ENCODE peak calls at places on chromosomes 16 and 17, in six cellular contexts. T is breast epithelium, Y is GM12891, P is HCT116, S is vagina, X is prostate gland. G is an unnamed sample.

GRCh38 chr16:11034005-11034404 is 89.6 kb downstream of the CLEC16A start:
- DNase-seq in T (peak), Y (no peak), P (no peak), S (no peak), X (no peak), G (no peak)

GRCh38 chr16:9630985-9631384 is 539.5 kb downstream of the HAPSTR1 start:
- DNase-seq in T (no peak), Y (no peak), P (no peak), S (no peak), X (no peak), G (no peak)

GRCh38 chr17:1561420-1562177 is 993 bp downstream of the PITPNA start:
- DNase-seq in T (no peak), Y (peak), P (no peak), S (no peak), X (no peak), G (peak)

GRCh38 chr16:66342294-66342900 is 24.1 kb upstream of the CDH5 start:
- DNase-seq in T (no peak), Y (no peak), P (no peak), S (no peak), X (no peak), G (no peak)

GRCh38 chr16:8859913-8860881 is 8.6 kb downstream of the CARHSP1 start:
- DNase-seq in T (peak), Y (no peak), P (no peak), S (no peak), X (no peak), G (no peak)

GRCh38 chr16:50160495-50161164 is 7.5 kb downstream of the TENT4B start:
- DNase-seq in T (no peak), Y (no peak), P (no peak), S (no peak), X (no peak), G (no peak)

GRCh38 chr17:81222906-81223757 is at the start of gene CEP131:
- DNase-seq in T (peak), Y (peak), P (peak), S (no peak), X (peak), G (peak)

GRCh38 chr17:58513391-58513912 is 986 bp downstream of the MTMR4 start:
- DNase-seq in T (no peak), Y (no peak), P (no peak), S (no peak), X (no peak), G (no peak)

GRCh38 chr16:67883872-67884261 is 818 bp upstream of the NRN1L start:
- DNase-seq in T (peak), Y (peak), P (peak), S (no peak), X (peak), G (peak)

GRCh38 chr17:2792541-2793169 is 3.6 kb upstream of the RAP1GAP2 start:
- DNase-seq in T (no peak), Y (no peak), P (no peak), S (no peak), X (no peak), G (no peak)

GRCh38 chr16:68275611-68276191 is 11.4 kb downstream of the SLC7A6 start:
- DNase-seq in T (no peak), Y (no peak), P (no peak), S (no peak), X (peak), G (peak)

GRCh38 chr16:70746040-70746707 is 54.8 kb downstream of the VAC14 start:
- DNase-seq in T (peak), Y (no peak), P (peak), S (no peak), X (peak), G (no peak)

GRCh38 chr16:15636392-15636873 is 6.5 kb downstream of the MARF1 start:
- DNase-seq in T (no peak), Y (no peak), P (no peak), S (no peak), X (no peak), G (no peak)

GRCh38 chr16:18800674-18801196 is 614 bp downstream of the ARL6IP1 start:
- DNase-seq in T (no peak), Y (peak), P (no peak), S (no peak), X (no peak), G (no peak)

GRCh38 chr17:17235212-17236174 is 1.5 kb downstream of the FLCN start:
- DNase-seq in T (no peak), Y (no peak), P (no peak), S (no peak), X (no peak), G (no peak)

GRCh38 chr16:71762186-71762585 is 37.7 kb upstream of the PHLPP2 start:
- DNase-seq in T (no peak), Y (no peak), P (no peak), S (no peak), X (no peak), G (no peak)

GRCh38 chr17:17313350-17313991 is 10.3 kb downstream of the NT5M start:
- DNase-seq in T (peak), Y (peak), P (peak), S (no peak), X (peak), G (peak)

GRCh38 chr17:32341857-32342602 is at the start of gene C17orf75:
- DNase-seq in T (peak), Y (peak), P (peak), S (no peak), X (peak), G (peak)

GRCh38 chr17:82003411-82004381 is 19.0 kb downstream of the CENPX start:
- DNase-seq in T (peak), Y (no peak), P (peak), S (no peak), X (no peak), G (no peak)

DNA sequence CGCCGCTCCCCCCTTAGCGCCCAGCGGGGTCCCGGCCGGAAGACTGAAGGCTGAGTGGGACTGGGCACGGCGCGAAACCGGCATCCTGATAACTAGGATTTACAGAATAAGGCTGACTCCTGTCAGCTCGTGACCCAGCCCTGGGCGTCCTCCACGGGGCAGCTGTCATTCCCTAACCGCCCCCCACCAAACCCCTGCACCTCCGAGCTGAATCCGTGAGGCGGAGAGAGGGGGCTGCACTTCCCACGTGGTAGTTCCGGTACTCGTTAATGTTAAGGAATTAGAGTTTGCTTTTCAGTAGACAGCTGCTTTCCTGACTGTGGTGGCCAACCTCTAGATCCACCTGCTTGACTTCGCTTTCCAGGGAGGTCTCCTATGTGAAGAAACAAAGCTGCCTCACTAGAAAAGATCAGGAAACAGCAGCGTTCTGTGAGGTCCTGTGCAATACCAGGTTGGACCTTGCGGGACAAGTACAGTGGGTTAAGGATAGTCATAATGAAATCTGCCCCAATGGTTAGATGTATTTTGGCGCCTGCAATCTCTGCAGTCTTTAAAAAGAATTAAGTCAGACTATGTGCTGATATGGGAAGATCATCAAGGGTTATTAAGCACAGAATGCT is 1.0 kb upstream of the WBP2 start:
- DNase-seq in T (no peak), Y (no peak), P (no peak), S (no peak), X (no peak), G (no peak)
- TF ChIP-seq POLR2AphosphoS5 in T (no peak), Y (no peak), P (no peak), S (no peak), X (no peak), G (no peak)

GRCh38 chr17:48001187-48001586 is 30.3 kb downstream of the CDK5RAP3 start:
- DNase-seq in T (no peak), Y (no peak), P (no peak), S (no peak), X (no peak), G (no peak)

GRCh38 chr17:48002208-48002919 is 31.5 kb downstream of the CDK5RAP3 start:
- DNase-seq in T (no peak), Y (no peak), P (no peak), S (no peak), X (no peak), G (no peak)

GRCh38 chr17:47998044-47998443 is 27.1 kb downstream of the CDK5RAP3 start:
- DNase-seq in T (no peak), Y (no peak), P (no peak), S (no peak), X (no peak), G (no peak)

GRCh38 chr17:47997595-47997994 is 26.7 kb downstream of the CDK5RAP3 start:
- DNase-seq in T (no peak), Y (no peak), P (no peak), S (no peak), X (no peak), G (no peak)

GRCh38 chr17:47999612-48000011 is 28.7 kb downstream of the CDK5RAP3 start:
- DNase-seq in T (no peak), Y (no peak), P (no peak), S (no peak), X (no peak), G (no peak)
- TF ChIP-seq POLR2AphosphoS5 in T (no peak), Y (no peak), P (no peak), S (no peak), X (no peak), G (no peak)

DNA sequence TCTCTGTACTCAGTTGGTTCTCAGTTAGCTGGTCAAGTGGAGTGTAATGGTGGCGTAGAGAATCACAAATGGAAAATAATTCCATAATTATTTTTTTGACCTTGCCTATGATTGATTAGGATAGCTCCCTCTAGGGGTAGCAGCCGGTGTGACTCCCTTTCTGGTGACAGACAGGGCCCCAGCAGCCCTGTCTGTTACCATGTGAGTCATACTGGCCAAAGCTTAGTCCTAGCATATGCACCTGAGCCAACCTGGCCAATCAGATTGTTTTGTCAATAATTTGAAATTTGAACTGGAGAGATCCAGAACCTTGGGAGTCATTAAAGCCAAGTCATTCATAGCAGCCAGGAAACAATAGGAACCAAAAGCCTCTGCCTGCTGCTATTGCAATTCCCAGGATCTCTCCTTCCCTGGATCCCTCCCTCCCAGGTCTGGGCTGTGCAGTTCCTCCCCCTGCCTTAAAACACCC is 5.6 kb downstream of the PNPO start:
- DNase-seq in T (peak), Y (peak), P (peak), S (no peak), X (peak), G (peak)
- TF ChIP-seq POLR2AphosphoS5 in T (no peak), Y (no peak), P (peak), S (no peak), X (peak), G (no peak)

GRCh38 chr16:31128711-31129567 is 6.6 kb downstream of the PRSS8 start:
- DNase-seq in T (no peak), Y (no peak), P (no peak), S (no peak), X (no peak), G (no peak)
- TF ChIP-seq POLR2AphosphoS5 in T (no peak), Y (no peak), P (no peak), S (no peak), X (peak), G (no peak)

GRCh38 chr16:19882641-19883040 is 2.0 kb downstream of the GPRC5B start:
- DNase-seq in T (no peak), Y (no peak), P (no peak), S (no peak), X (no peak), G (no peak)

GRCh38 chr16:19882186-19882585 is 2.5 kb downstream of the GPRC5B start:
- DNase-seq in T (no peak), Y (no peak), P (no peak), S (no peak), X (no peak), G (no peak)

GRCh38 chr16:19884021-19884485 is 595 bp downstream of the GPRC5B start:
- DNase-seq in T (peak), Y (no peak), P (no peak), S (no peak), X (no peak), G (no peak)

GRCh38 chr16:19884611-19885455 is at the start of gene GPRC5B:
- DNase-seq in T (peak), Y (peak), P (no peak), S (no peak), X (peak), G (peak)

DNA sequence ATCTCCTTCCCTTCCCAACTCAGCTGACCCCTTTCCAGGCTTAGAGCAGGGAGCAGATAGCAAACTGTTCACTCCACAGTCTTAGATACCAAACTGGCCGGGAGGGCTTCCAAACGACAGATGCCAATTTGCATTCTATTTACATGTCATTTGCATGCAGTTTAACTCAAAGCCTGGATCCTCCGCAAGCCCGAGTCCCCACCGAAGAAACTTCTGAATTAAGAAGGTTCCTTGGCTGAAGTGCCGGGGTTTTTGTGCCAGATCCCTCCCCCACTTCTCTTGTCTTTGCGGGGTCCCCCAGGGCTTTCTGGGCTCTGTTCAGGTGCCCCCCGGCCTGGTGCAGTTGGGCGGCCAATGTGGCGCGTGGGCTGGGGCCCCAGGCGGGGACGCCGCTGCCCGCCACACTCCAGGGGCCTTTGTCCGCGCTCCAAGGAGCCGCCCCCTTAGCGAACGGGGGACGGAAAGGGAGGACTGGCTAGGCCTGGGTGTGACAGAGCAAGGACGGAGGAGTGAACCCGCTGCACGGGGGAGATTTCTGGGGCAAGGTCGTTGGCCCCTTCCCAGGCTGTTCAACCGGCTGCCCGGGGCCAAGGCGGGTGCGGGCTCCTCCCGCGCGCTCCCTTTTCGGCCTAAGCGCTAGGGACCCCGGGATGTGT is 1.2 kb downstream of the GPRC5B start:
- DNase-seq in T (no peak), Y (no peak), P (no peak), S (no peak), X (no peak), G (no peak)
- TF ChIP-seq POLR2AphosphoS5 in T (no peak), Y (no peak), P (no peak), S (peak), X (no peak), G (no peak)

GRCh38 chr17:66431080-66431795 is 128.8 kb downstream of the PRKCA start:
- DNase-seq in T (no peak), Y (no peak), P (no peak), S (no peak), X (no peak), G (no peak)

GRCh38 chr17:66432558-66432957 is 130.1 kb downstream of the PRKCA start:
- DNase-seq in T (no peak), Y (no peak), P (no peak), S (no peak), X (no peak), G (no peak)

GRCh38 chr17:66429680-66430079 is 127.3 kb downstream of the PRKCA start:
- DNase-seq in T (no peak), Y (no peak), P (no peak), S (no peak), X (no peak), G (no peak)

GRCh38 chr17:66432996-66433556 is 130.7 kb downstream of the PRKCA start:
- DNase-seq in T (no peak), Y (no peak), P (no peak), S (no peak), X (no peak), G (no peak)

GRCh38 chr17:66431910-66432309 is 129.5 kb downstream of the PRKCA start:
- DNase-seq in T (no peak), Y (no peak), P (no peak), S (no peak), X (no peak), G (no peak)
- TF ChIP-seq POLR2AphosphoS5 in T (no peak), Y (no peak), P (no peak), S (no peak), X (no peak), G (no peak)

GRCh38 chr17:8711291-8711690 is 33.3 kb downstream of the CCDC42 start:
- DNase-seq in T (no peak), Y (no peak), P (no peak), S (no peak), X (no peak), G (no peak)

GRCh38 chr17:8713315-8713714 is 31.3 kb downstream of the CCDC42 start:
- DNase-seq in T (no peak), Y (no peak), P (no peak), S (no peak), X (no peak), G (no peak)

GRCh38 chr17:8710766-8711165 is 33.9 kb downstream of the CCDC42 start:
- DNase-seq in T (no peak), Y (no peak), P (no peak), S (no peak), X (no peak), G (no peak)

GRCh38 chr17:8713878-8714277 is 30.8 kb downstream of the CCDC42 start:
- DNase-seq in T (no peak), Y (no peak), P (no peak), S (no peak), X (no peak), G (no peak)

DNA sequence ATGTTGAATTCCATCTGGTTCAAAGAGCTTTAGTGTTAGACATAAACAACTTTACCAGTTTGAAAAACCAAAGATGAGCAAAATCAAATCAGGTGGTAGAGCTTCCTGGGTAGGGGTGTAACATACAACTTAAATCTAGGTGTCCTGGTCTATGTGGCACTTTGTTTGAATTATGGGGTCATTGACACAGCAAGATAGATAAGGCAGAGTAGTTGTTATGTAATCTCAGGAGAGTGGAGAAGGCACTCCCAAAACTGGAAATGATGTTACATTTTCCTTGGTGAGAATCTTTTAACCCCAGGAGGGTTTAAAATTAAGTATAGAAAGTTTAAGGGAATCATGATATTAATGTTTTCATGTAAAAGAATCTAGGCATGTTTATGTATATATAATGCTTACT is 31.9 kb downstream of the CCDC42 start:
- DNase-seq in T (no peak), Y (no peak), P (no peak), S (no peak), X (no peak), G (no peak)
- TF ChIP-seq POLR2AphosphoS5 in T (no peak), Y (no peak), P (no peak), S (no peak), X (no peak), G (no peak)

GRCh38 chr17:63035695-63036094 is 69.7 kb downstream of the TANC2 start:
- DNase-seq in T (no peak), Y (no peak), P (no peak), S (no peak), X (no peak), G (no peak)

GRCh38 chr17:63033142-63033541 is 67.1 kb downstream of the TANC2 start:
- DNase-seq in T (no peak), Y (no peak), P (no peak), S (no peak), X (no peak), G (no peak)

GRCh38 chr17:63035271-63035670 is 69.2 kb downstream of the TANC2 start:
- DNase-seq in T (no peak), Y (no peak), P (peak), S (no peak), X (no peak), G (no peak)

GRCh38 chr17:63029520-63029919 is 63.5 kb downstream of the TANC2 start:
- DNase-seq in T (no peak), Y (no peak), P (no peak), S (no peak), X (no peak), G (no peak)

DNA sequence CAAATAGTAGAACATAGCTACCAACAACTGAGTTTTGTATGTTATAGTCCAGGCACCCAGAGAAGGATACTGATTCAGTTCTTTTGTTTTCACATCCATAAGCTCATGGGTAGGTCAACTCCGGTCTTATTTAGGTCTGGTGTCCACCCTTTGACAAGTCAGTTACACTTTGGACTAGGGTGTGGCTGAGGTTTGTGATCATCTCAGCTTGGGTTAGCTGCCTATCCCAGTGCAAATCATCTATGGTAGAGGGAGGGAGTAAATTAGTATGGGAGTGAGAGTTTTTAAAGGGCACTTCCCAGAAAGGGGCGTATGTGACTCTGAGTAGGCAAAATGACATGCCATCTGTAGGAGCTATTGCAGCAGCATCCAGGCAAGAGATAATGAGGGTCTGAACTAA is 66.1 kb downstream of the TANC2 start:
- DNase-seq in T (no peak), Y (no peak), P (no peak), S (no peak), X (no peak), G (no peak)
- TF ChIP-seq POLR2AphosphoS5 in T (no peak), Y (no peak), P (no peak), S (no peak), X (no peak), G (no peak)

DNA sequence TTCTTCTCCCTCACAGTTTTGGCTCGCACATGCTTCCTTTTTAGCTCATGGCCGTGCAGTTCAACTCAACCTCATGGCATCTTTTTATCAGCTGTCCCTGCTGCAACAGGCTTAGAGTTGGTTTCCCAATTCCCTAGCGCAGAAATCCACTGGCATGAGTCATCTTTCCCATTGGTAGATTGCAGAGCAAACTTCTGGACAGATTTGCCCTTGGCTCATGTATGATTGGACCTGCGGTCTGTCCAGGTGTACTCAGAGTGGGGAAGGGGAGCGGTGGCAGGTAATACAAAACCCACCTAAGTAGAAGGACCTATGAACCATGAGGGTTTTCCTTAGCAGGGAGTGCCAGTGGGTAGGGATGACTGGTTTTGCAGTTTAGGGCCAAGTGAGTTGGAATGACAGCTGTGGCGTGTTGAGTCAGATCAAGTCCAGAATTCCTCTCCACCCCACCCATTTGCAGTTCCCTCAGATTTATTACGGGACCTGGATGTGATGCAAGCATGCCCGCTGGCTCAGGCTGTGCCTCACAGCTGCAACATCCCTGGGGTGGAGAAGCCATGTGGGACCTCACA is 584.7 kb downstream of the WWOX start:
- DNase-seq in T (no peak), Y (no peak), P (no peak), S (no peak), X (no peak), G (no peak)
- TF ChIP-seq POLR2AphosphoS5 in T (peak), Y (no peak), P (no peak), S (peak), X (no peak), G (no peak)